ENCODE peak calls at places on chromosomes 4 and X, in eight cellular contexts. V is transverse colon; S is neural progenitor cell; B is stomach; T is body of pancreas; Y is kidney; A is pancreas; N is effector memory CD4-positive, alpha-beta T cell. Z is an unnamed sample. For H3K4me1, the result is how much of the 10 kb centered on the place peaks cover.

GRCh38 chr4:186981161-186981560 is 257.5 kb upstream of the FAT1 start:
- DNase-seq in V (no peak), S (no peak), B (no peak), T (no peak), Y (no peak), A (no peak), N (no peak), Z (no peak)

GRCh38 chr4:8007581-8007980 is 67.9 kb upstream of the AFAP1 start:
- DNase-seq in V (no peak), S (no peak), B (no peak), T (no peak), Y (no peak), A (no peak), N (no peak), Z (no peak)

GRCh38 chrX:136292656-136293055 is 8.1 kb upstream of the ADGRG4 start:
- DNase-seq in V (no peak), S (no peak), B (no peak), T (no peak), Y (no peak), A (no peak), N (no peak), Z (no peak)

GRCh38 chrX:67717571-67717970 is 173.8 kb downstream of the AR start:
- DNase-seq in V (no peak), S (no peak), B (no peak), T (no peak), Y (no peak), A (no peak), N (no peak), Z (peak)

GRCh38 chr4:147732516-147733193 is 767 bp downstream of the ARHGAP10 start:
- DNase-seq in V (peak), S (peak), B (no peak), T (peak), Y (peak), A (peak), N (no peak), Z (peak)

GRCh38 chr4:52643846-52644245 is 15.3 kb downstream of the USP46 start:
- DNase-seq in V (peak), S (no peak), B (peak), T (peak), Y (no peak), A (peak), N (no peak), Z (peak)

GRCh38 chrX:101958139-101958538 is 26.3 kb upstream of the ZMAT1 start:
- DNase-seq in V (no peak), S (no peak), B (no peak), T (no peak), Y (no peak), A (no peak), N (no peak), Z (no peak)

GRCh38 chr4:56215138-56215793 is 172.0 kb downstream of the AASDH start:
- DNase-seq in V (no peak), S (no peak), B (no peak), T (no peak), Y (no peak), A (no peak), N (no peak), Z (no peak)

GRCh38 chr4:1600811-1601532 is 83.1 kb downstream of the FAM53A start:
- DNase-seq in V (no peak), S (no peak), B (no peak), T (no peak), Y (peak), A (no peak), N (no peak), Z (peak)

GRCh38 chr4:7909463-7909862 is 30.2 kb downstream of the AFAP1 start:
- DNase-seq in V (no peak), S (no peak), B (no peak), T (no peak), Y (no peak), A (no peak), N (no peak), Z (no peak)

GRCh38 chr4:74311696-74312313 is 3.5 kb downstream of the EPGN start:
- DNase-seq in V (no peak), S (peak), B (no peak), T (peak), Y (no peak), A (peak), N (no peak), Z (peak)

GRCh38 chrX:139559383-139560042 is 29.0 kb downstream of the F9 start:
- DNase-seq in V (peak), S (peak), B (peak), T (peak), Y (no peak), A (peak), N (no peak), Z (peak)

GRCh38 chr4:38785901-38786402 is 3.2 kb upstream of the TLR10 start:
- DNase-seq in V (no peak), S (no peak), B (no peak), T (no peak), Y (no peak), A (no peak), N (no peak), Z (no peak)

GRCh38 chr4:39353478-39354177 is 12.5 kb downstream of the RFC1 start:
- DNase-seq in V (no peak), S (no peak), B (no peak), T (no peak), Y (no peak), A (no peak), N (no peak), Z (no peak)

GRCh38 chrX:129631850-129632249 is 22.9 kb downstream of the APLN start:
- DNase-seq in V (no peak), S (no peak), B (no peak), T (no peak), Y (no peak), A (no peak), N (no peak), Z (no peak)

GRCh38 chr4:26030780-26031179 is 116.8 kb downstream of the SMIM20 start:
- DNase-seq in V (no peak), S (no peak), B (no peak), T (no peak), Y (no peak), A (no peak), N (no peak), Z (no peak)

GRCh38 chr4:142875117-142875516 is 29.0 kb upstream of the INPP4B start:
- DNase-seq in V (no peak), S (peak), B (no peak), T (no peak), Y (no peak), A (no peak), N (no peak), Z (peak)

GRCh38 chrX:111322231-111322855 is 52.1 kb upstream of the CAPN6 start:
- DNase-seq in V (no peak), S (peak), B (no peak), T (no peak), Y (no peak), A (no peak), N (no peak), Z (no peak)

GRCh38 chrX:70908541-70908940 is at the start of gene TEX11:
- DNase-seq in V (no peak), S (no peak), B (no peak), T (no peak), Y (no peak), A (no peak), N (no peak), Z (no peak)
- H3K4me1 ChIP-seq in V (under half), S (under half), B (under half), T (under half), Y (under half), A (under half), N (under half), Z (under half)

DNA sequence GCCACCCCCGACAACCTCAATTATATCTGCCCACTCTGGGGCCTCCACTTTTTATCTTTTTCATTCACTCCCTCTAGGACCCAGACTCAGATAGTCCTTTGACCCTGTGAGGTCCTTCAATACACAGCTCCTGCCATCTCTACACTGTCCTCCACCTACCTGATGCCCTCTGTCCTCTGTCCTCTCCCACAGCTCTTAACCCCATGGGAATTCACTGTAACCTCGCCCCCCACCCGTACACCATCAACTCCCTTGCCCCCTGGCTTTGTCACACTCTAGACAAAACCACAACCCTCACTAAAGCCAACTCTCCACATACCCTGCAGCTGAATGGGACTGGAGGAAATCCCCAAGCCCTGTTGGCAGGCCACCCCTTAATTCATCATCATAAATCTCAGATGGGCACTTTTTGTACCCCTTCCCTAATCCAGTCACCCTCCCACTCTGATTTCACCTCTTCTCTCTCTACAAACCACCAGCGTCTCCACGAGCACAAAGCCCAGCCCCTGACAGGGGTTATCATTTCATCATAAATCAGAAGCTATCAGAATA is 52.3 kb upstream of the ENPP6 start:
- DNase-seq in V (no peak), S (no peak), B (no peak), T (no peak), Y (no peak), A (no peak), N (no peak), Z (no peak)
- H3K4me1 ChIP-seq in V (under half), S (under half), B (under half), T (under half), Y (under half), A (under half), N (under half), Z (under half)

DNA sequence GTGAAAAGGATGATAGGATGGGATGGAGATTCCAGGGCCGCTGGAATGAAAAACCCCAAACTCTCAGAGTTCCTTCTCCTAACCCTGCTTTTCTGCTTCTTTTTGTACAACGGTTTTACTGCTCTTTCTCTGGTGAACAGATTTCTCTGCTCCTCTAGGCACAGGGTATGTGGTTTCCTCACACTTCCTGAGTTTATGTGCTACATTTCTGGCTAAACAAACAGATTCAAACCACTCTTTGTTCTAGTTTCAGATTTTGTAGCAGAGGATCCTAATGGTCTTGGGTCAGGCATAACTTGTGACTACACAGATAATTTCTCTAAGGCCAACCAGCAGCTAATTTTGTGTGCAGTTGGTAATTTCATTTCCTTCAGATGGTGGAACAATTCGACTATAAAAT is 52.6 kb downstream of the OSTC start:
- DNase-seq in V (no peak), S (no peak), B (no peak), T (no peak), Y (no peak), A (no peak), N (no peak), Z (no peak)
- H3K4me1 ChIP-seq in V (under half), S (under half), B (under half), T (under half), Y (under half), A (under half), N (under half), Z (under half)

DNA sequence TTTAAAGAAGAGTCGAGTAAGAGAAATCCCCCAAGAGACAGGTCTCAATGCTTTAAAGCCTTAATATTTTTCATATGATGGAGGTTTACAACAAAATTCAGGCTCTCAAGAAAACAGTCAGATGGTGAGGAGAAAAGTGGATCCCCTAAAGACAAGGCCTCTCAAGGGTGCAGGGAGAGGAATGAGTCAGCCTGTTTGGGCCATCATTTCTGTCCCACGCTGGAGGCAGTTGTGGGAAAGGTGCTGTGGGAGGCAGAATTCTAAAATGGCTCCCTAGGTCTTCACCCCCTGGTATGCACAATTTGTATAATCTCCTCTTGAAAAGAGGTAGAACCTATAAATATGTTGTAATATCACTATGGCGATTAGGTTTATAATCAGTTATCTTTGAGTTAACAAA is 4.6 kb upstream of the TIFA start:
- DNase-seq in V (no peak), S (no peak), B (no peak), T (no peak), Y (no peak), A (no peak), N (no peak), Z (no peak)
- H3K4me1 ChIP-seq in V (under half), S (under half), B (under half), T (under half), Y (under half), A (under half), N (under half), Z (under half)

GRCh38 chrX:53717205-53717604 is 30.7 kb upstream of the HUWE1 start:
- DNase-seq in V (no peak), S (no peak), B (no peak), T (no peak), Y (no peak), A (no peak), N (no peak), Z (no peak)
- H3K4me1 ChIP-seq in V (under half), S (under half), B (under half), T (under half), Y (under half), A (under half), N (under half), Z (under half)

DNA sequence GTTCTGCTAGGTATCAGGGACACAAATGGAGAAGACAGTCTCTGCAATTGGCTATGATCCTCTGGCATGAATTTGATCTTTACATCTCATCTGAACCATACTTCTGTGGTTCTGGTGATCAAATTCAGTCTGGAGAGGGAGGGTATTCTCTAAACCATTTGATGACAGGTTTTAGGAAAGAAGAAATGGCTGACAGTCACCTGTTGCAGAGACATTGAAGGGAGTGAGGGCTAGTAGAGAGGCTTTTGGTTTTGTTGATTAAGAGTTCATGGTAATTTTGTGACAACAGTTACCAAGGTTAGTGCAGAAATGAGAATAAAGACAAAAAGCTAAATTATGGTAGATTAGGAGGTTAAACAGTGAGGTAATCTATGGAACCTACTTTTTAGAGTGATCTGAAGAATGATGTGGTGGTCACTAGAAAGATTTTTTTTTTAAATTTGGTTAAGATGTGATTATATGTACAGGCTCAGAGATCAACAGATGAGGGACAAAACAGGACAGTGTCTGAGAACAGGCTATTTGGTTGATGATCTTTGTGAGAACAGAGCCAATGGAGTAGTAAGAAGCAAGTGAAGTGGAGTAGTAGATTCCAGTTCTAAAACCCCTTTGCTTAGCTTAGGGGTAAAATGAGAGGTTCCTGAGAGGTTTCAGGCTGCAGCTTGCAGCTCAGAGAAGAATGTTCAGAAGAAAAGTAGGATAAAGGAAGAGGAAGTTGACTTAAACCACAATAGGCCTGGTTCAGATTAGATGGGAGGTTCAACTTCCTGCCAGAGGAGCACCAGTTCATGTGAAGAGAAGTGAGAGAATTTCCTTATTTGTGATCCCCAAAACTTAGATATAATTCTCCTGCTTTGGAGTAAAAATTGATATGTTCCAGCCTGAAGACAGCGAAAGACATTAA is 34.7 kb downstream of the VSIG4 start:
- DNase-seq in V (no peak), S (no peak), B (no peak), T (no peak), Y (no peak), A (no peak), N (no peak), Z (no peak)
- H3K4me1 ChIP-seq in V (under half), S (under half), B (under half), T (under half), Y (under half), A (under half), N (under half), Z (under half)

GRCh38 chrX:39956803-39957394 is 140.9 kb downstream of the BCOR start:
- DNase-seq in V (no peak), S (no peak), B (no peak), T (no peak), Y (no peak), A (no peak), N (no peak), Z (no peak)

GRCh38 chrX:39950035-39950688 is 147.6 kb downstream of the BCOR start:
- DNase-seq in V (no peak), S (no peak), B (no peak), T (no peak), Y (peak), A (no peak), N (no peak), Z (peak)

GRCh38 chrX:39953027-39953426 is 144.7 kb downstream of the BCOR start:
- DNase-seq in V (no peak), S (no peak), B (no peak), T (no peak), Y (no peak), A (no peak), N (no peak), Z (no peak)

GRCh38 chrX:39955621-39956020 is 142.1 kb downstream of the BCOR start:
- DNase-seq in V (no peak), S (peak), B (no peak), T (no peak), Y (no peak), A (no peak), N (no peak), Z (peak)

DNA sequence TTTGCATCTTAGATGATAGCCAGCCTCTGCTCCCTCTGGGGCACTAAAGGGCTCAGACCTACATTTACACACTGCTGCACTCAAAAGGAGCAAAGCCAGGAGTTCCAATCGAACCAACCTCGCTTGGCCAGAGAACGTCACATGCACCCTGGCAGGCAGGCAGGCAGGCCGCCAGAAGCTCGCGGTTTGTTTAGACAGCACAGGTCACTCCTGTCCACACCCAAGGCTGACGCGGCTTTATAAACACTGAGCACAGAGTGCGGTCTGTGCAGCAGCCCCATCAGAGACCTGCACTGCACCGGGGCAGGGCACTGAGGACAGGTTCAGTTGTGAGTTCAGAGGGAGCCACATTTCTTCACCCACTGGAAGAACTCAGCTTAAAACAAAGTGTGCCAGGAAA is 143.9 kb downstream of the BCOR start:
- DNase-seq in V (peak), S (no peak), B (peak), T (peak), Y (peak), A (peak), N (no peak), Z (peak)
- H3K4me1 ChIP-seq in V (under half), S (under half), B (under half), T (under half), Y (under half), A (under half), N (under half), Z (under half)

DNA sequence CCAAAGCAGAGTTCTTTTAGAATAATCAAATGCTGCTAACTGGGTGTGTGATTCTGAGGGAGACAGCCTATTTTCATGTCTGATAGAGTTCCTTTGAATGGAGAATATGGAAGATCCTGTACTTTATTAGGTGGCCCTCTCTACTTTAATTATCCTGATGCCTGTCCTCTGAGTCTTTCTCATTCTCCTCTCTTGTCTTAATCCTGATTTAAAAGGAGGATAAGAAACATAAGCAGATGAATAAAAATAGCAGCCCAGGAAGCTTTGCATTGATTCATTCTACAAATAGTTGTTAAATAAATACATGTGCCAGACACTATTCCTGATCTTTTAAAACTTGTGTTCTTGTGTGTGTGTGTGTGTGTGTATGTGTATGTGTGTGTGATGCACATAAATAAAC is 387.3 kb downstream of the SPRY1 start:
- DNase-seq in V (no peak), S (no peak), B (no peak), T (no peak), Y (no peak), A (no peak), N (no peak), Z (no peak)
- H3K4me1 ChIP-seq in V (under half), S (under half), B (under half), T (under half), Y (under half), A (under half), N (under half), Z (under half)

Z was measured in SJCRH30.